ENCODE peak calls at places on chromosomes 12 and 14, in seven cellular contexts. H is BE2C; O is GM23338; D is keratinocyte; W is left ventricle myocardium inferior; G is CD8-positive, alpha-beta memory T cell; Q is pancreas. X is an unnamed sample.

GRCh38 chr12:100955139-100955538 is 160.6 kb downstream of the ANO4 start:
- DNase-seq in G (no peak), H (no peak), O (peak; percentile 57), Q (no peak), W (no peak), D (peak; percentile 5), X (no peak)

GRCh38 chr14:50521912-50522341 is 10.4 kb downstream of the MAP4K5 start:
- DNase-seq in G (no peak), Q (no peak), D (no peak), W (no peak), H (no peak), O (no peak), X (no peak)

GRCh38 chr12:127191124-127191523 is 1075.8 kb upstream of the TMEM132C start:
- DNase-seq in W (no peak), D (peak; percentile 17), G (no peak), O (no peak), H (no peak), Q (no peak), X (no peak)

GRCh38 chr14:76133103-76133502 is 18.6 kb upstream of the GPATCH2L start:
- DNase-seq in D (no peak), H (no peak), O (peak; percentile 75), G (no peak), Q (no peak), W (no peak), X (peak; percentile 7)

GRCh38 chr14:76311410-76311758 is 64.6 kb upstream of the ESRRB start:
- DNase-seq in G (no peak), H (no peak), Q (no peak), D (no peak), W (no peak), O (peak; percentile 66), X (no peak)

GRCh38 chr14:61703342-61704129 is 8.2 kb downstream of the HIF1A start:
- DNase-seq in Q (no peak), D (no peak), H (no peak), O (no peak), W (no peak), G (no peak), X (no peak)

GRCh38 chr14:95527392-95528002 is 7.4 kb upstream of the GLRX5 start:
- DNase-seq in Q (no peak), H (peak; percentile 56), O (peak; percentile 66), D (no peak), W (no peak), G (peak; percentile 62), X (peak; percentile 59)

GRCh38 chr14:102362084-102362483 is 606 bp downstream of the CINP start:
- DNase-seq in H (no peak), Q (no peak), D (no peak), G (no peak), O (no peak), W (no peak), X (no peak)

GRCh38 chr12:22733756-22734155 is 108.8 kb downstream of the ETNK1 start:
- DNase-seq in Q (no peak), H (no peak), D (no peak), W (no peak), G (no peak), O (no peak), X (no peak)

GRCh38 chr14:33932526-33933292 is 18.2 kb downstream of the EGLN3 start:
- DNase-seq in W (no peak), Q (no peak), O (no peak), G (no peak), D (no peak), H (no peak), X (no peak)

GRCh38 chr14:68644101-68644500 is 148.8 kb downstream of the ZFP36L1 start:
- DNase-seq in Q (peak; percentile 2), D (no peak), O (no peak), G (no peak), H (no peak), W (no peak), X (no peak)

GRCh38 chr12:67237231-67237630 is 31.9 kb upstream of the CAND1 start:
- DNase-seq in O (peak; percentile 42), Q (no peak), D (no peak), H (no peak), G (no peak), W (no peak), X (no peak)

GRCh38 chr12:131829351-131829794 is 1.2 kb downstream of the MMP17 start:
- DNase-seq in O (no peak), D (no peak), H (peak; percentile 30), W (no peak), Q (no peak), G (no peak), X (no peak)

GRCh38 chr12:107560906-107561285 is 124.7 kb upstream of the PWP1 start:
- DNase-seq in G (no peak), W (no peak), H (no peak), O (no peak), D (peak; percentile 30), Q (no peak), X (no peak)

GRCh38 chr12:5561843-5562242 is 129.9 kb downstream of the NTF3 start:
- DNase-seq in W (no peak), G (no peak), D (no peak), Q (no peak), H (no peak), O (no peak), X (no peak)

GRCh38 chr12:4331221-4331620 is 10.2 kb downstream of the TIGAR start:
- DNase-seq in G (no peak), W (no peak), Q (no peak), H (no peak), O (no peak), D (no peak), X (no peak)

GRCh38 chr12:48105321-48105866 is 485 bp downstream of the SENP1 start:
- DNase-seq in W (no peak), H (no peak), G (peak; percentile 68), Q (no peak), D (no peak), O (peak; percentile 19), X (no peak)

GRCh38 chr14:104367811-104368750 is 211.5 kb upstream of the C14orf180 start:
- DNase-seq in W (no peak), G (no peak), D (no peak), O (no peak), Q (no peak), H (peak; percentile 70), X (no peak)

GRCh38 chr14:89618821-89619551 is 202.0 kb upstream of the FOXN3 start:
- DNase-seq in O (peak; percentile 84), H (peak; percentile 86), D (no peak), Q (peak; percentile 74), W (peak; percentile 73), G (peak; percentile 82), X (peak; percentile 59)

GRCh38 chr12:131113562-131113961 is 159.9 kb downstream of the ADGRD1 start:
- DNase-seq in D (no peak), O (no peak), W (no peak), H (no peak), G (peak; percentile 16), Q (no peak), X (peak; percentile 89)

GRCh38 chr12:13839937-13840336 is 141.5 kb downstream of the GRIN2B start:
- DNase-seq in W (no peak), G (no peak), H (no peak), O (no peak), D (no peak), Q (no peak), X (no peak)

GRCh38 chr12:29534935-29535334 is 37.4 kb upstream of the OVCH1 start:
- DNase-seq in W (no peak), O (peak; percentile 42), H (no peak), Q (no peak), G (no peak), D (no peak), X (no peak)

GRCh38 chr12:108699955-108700563 is 31.3 kb downstream of the CORO1C start:
- DNase-seq in W (no peak), O (no peak), H (no peak), Q (no peak), G (no peak), D (no peak), X (no peak)

GRCh38 chr12:32261638-32262037 is 137.7 kb upstream of the FGD4 start:
- DNase-seq in H (no peak), W (no peak), D (no peak), O (peak; percentile 62), Q (no peak), G (no peak), X (no peak)

GRCh38 chr14:76352639-76353281 is 23.2 kb upstream of the ESRRB start:
- DNase-seq in D (no peak), H (peak; percentile 83), W (peak; percentile 59), Q (peak; percentile 61), G (no peak), O (peak; percentile 93), X (peak; percentile 50)

GRCh38 chr12:71786840-71787239 is 32.2 kb downstream of the RAB21 start:
- DNase-seq in D (no peak), W (no peak), Q (no peak), G (no peak), H (no peak), O (no peak), X (no peak)

GRCh38 chr12:130097798-130098255 is 64.4 kb upstream of the FZD10 start:
- DNase-seq in Q (no peak), D (peak; percentile 95), G (no peak), W (no peak), H (no peak), O (no peak), X (no peak)

GRCh38 chr12:80100566-80100965 is 1.2 kb downstream of the OTOGL start:
- DNase-seq in D (no peak), W (no peak), O (no peak), G (no peak), H (no peak), Q (no peak), X (no peak)

GRCh38 chr12:503111-503761 is 43.5 kb downstream of the B4GALNT3 start:
- DNase-seq in G (no peak), D (peak; percentile 92), Q (peak; percentile 44), H (no peak), O (no peak), W (no peak), X (peak; percentile 16)

GRCh38 chr14:99265571-99265970 is 6.4 kb downstream of the BCL11B start:
- DNase-seq in D (no peak), H (no peak), O (no peak), Q (no peak), G (peak; percentile 48), W (no peak), X (no peak)

GRCh38 chr14:63292805-63293204 is 25.9 kb downstream of the GPHB5 start:
- DNase-seq in G (no peak), W (no peak), H (no peak), Q (no peak), D (no peak), O (no peak), X (no peak)
- H3K4me1 ChIP-seq in G (no peaks in the 10 kb centered on the region), W (peaks cover 14% of the 10 kb centered on the region), H (no peaks in the 10 kb centered on the region), Q (no peaks in the 10 kb centered on the region), D (no peaks in the 10 kb centered on the region), O (peaks cover 7% of the 10 kb centered on the region), X (no peaks in the 10 kb centered on the region)

GRCh38 chr12:27180862-27181261 is 63.2 kb upstream of the STK38L start:
- DNase-seq in G (no peak), O (no peak), D (no peak), H (no peak), Q (no peak), W (no peak), X (no peak)
- H3K4me1 ChIP-seq in G (no peaks in the 10 kb centered on the region), O (no peaks in the 10 kb centered on the region), D (peaks cover 46% of the 10 kb centered on the region), H (no peaks in the 10 kb centered on the region), Q (no peaks in the 10 kb centered on the region), W (peaks cover 29% of the 10 kb centered on the region), X (no peaks in the 10 kb centered on the region)

GRCh38 chr12:49750027-49750977 is 8.9 kb downstream of the TMBIM6 start:
- DNase-seq in W (no peak), Q (peak; percentile 24), G (no peak), H (no peak), O (peak; percentile 49), D (no peak), X (no peak)
- H3K4me1 ChIP-seq in W (peaks cover 91% of the 10 kb centered on the region), Q (peaks cover 35% of the 10 kb centered on the region), G (peaks cover 63% of the 10 kb centered on the region), H (no peaks in the 10 kb centered on the region), O (peaks cover 6% of the 10 kb centered on the region), D (peaks cover 28% of the 10 kb centered on the region), X (peaks cover 37% of the 10 kb centered on the region)

GRCh38 chr12:121579981-121580868 is 598 bp downstream of the KDM2B start:
- DNase-seq in O (peak; percentile 92), D (no peak), W (peak; percentile 74), H (peak; percentile 85), G (peak; percentile 89), Q (peak; percentile 61), X (peak; percentile 79)
- H3K4me1 ChIP-seq in O (peaks cover 26% of the 10 kb centered on the region), D (peaks cover 46% of the 10 kb centered on the region), W (peaks cover 62% of the 10 kb centered on the region), H (peaks cover 5% of the 10 kb centered on the region), G (peaks cover 41% of the 10 kb centered on the region), Q (no peaks in the 10 kb centered on the region), X (peaks cover 40% of the 10 kb centered on the region)